ENCODE peak calls at places on chromosomes 4 and X, in four cellular contexts. O is stromal cell of bone marrow, H is activated T-helper 1 cell treated with Interleukin-2 at 50 U/mL for 16 hours, U is lower lobe of right lung. X is an unnamed sample.

GRCh38 chr4:86957214-86957613 is 22.4 kb downstream of the AFF1 start:
- DNase-seq in H (no peak), O (peak), U (no peak), X (no peak)

GRCh38 chr4:87375719-87376291 is 15.2 kb downstream of the HSD17B11 start:
- DNase-seq in U (no peak), H (no peak), O (peak), X (no peak)

GRCh38 chrX:119187298-119187697 is 48.8 kb upstream of the PGRMC1 start:
- DNase-seq in O (no peak), U (no peak), H (no peak), X (no peak)

GRCh38 chr4:85776091-85776490 is 301.1 kb downstream of the ARHGAP24 start:
- DNase-seq in U (no peak), H (no peak), O (no peak), X (no peak)

GRCh38 chr4:161573836-161574235 is 590.0 kb downstream of the FSTL5 start:
- DNase-seq in H (no peak), U (no peak), O (no peak), X (no peak)

GRCh38 chrX:1483843-1484637 is 31.3 kb upstream of the ASMTL start:
- DNase-seq in U (no peak), O (no peak), H (no peak), X (no peak)

GRCh38 chr4:1376841-1377605 is 29.2 kb downstream of the NKX1-1 start:
- DNase-seq in H (no peak), U (peak), O (no peak), X (no peak)

GRCh38 chrX:15343075-15343476 is 7.8 kb upstream of the PIGA start:
- DNase-seq in O (peak), H (no peak), U (no peak), X (no peak)

GRCh38 chr4:78145622-78146021 is 88.5 kb downstream of the FRAS1 start:
- DNase-seq in U (no peak), O (no peak), H (no peak), X (no peak)

GRCh38 chr4:122044496-122044895 is 92.6 kb upstream of the TRPC3 start:
- DNase-seq in O (no peak), H (no peak), U (no peak), X (no peak)

GRCh38 chr4:52912608-52913007 is 50.5 kb downstream of the RASL11B start:
- DNase-seq in H (no peak), U (no peak), O (no peak), X (no peak)

GRCh38 chr4:66930216-66930615 is 615.1 kb downstream of the CENPC start:
- DNase-seq in H (no peak), O (no peak), U (no peak), X (no peak)

GRCh38 chr4:73698217-73698616 is 42.2 kb upstream of the CXCL8 start:
- DNase-seq in U (no peak), H (no peak), O (no peak), X (no peak)

GRCh38 chrX:17922303-17922702 is 61.2 kb upstream of the RAI2 start:
- DNase-seq in H (no peak), O (no peak), U (no peak), X (no peak)

GRCh38 chrX:150627957-150628356 is 59.5 kb downstream of the MTM1 start:
- DNase-seq in O (no peak), H (no peak), U (no peak), X (no peak)

GRCh38 chrX:40154229-40154852 is 56.6 kb upstream of the BCOR start:
- DNase-seq in U (no peak), O (no peak), H (no peak), X (no peak)

GRCh38 chr4:89158884-89159503 is 47.7 kb downstream of the TIGD2 start:
- DNase-seq in O (peak), H (no peak), U (no peak), X (no peak)

GRCh38 chrX:37509349-37509748 is 62.1 kb upstream of the LANCL3 start:
- DNase-seq in U (no peak), O (no peak), H (no peak), X (no peak)

GRCh38 chr4:146062325-146062715 is 113.2 kb upstream of the LSM6 start:
- DNase-seq in U (no peak), H (no peak), O (no peak), X (no peak)

GRCh38 chrX:31499120-31499519 is 427.3 kb upstream of the FTHL17 start:
- DNase-seq in H (no peak), O (peak), U (no peak), X (no peak)